ENCODE peak calls at places on chromosomes 6 and 20, in seven cellular contexts. X is activated T-helper 1 cell treated with anti-CD3 and anti-CD28 coated beads, Interleukin-12 subunit alpha, Interleukin-12 subunit beta, Interleukin-2, Interleukin-4 antibody, amounts not matched to agents 30 ng/mL and 10 ng/mL and 1 ng/mL, durations not matched to agents 14 hours and 24 hours and 36 hours; V is NCI-H1092; B is kidney tubule cell; M is Ammon's horn; K is colonic mucosa; F is fibroblast of mammary gland. D is an unnamed sample.

GRCh38 chr6:16683524-16684194 is 77.6 kb downstream of the ATXN1 start:
- DNase-seq in X (no peak), V (no peak), B (peak; percentile 93), M (no peak), K (peak; percentile 37), F (peak; percentile 89), D (peak; percentile 77)

GRCh38 chr20:49595811-49596545 is 28.0 kb upstream of the PTGIS start:
- DNase-seq in X (peak; percentile 71), V (no peak), B (peak; percentile 53), M (no peak), K (no peak), F (peak; percentile 73), D (peak; percentile 44)

GRCh38 chr6:71588490-71588889 is 297.9 kb upstream of the RIMS1 start:
- DNase-seq in X (no peak), V (no peak), B (no peak), M (no peak), K (no peak), F (no peak), D (no peak)

GRCh38 chr6:122619309-122619708 is 9.1 kb downstream of the PKIB start:
- DNase-seq in X (no peak), V (no peak), B (no peak), M (no peak), K (no peak), F (no peak), D (no peak)

GRCh38 chr6:46926481-46926880 is 4.7 kb upstream of the ADGRF5 start:
- DNase-seq in X (no peak), V (no peak), B (peak; percentile 87), M (no peak), K (no peak), F (peak; percentile 46), D (no peak)

GRCh38 chr6:610882-611281 is 46.0 kb downstream of the HUS1B start:
- DNase-seq in X (no peak), V (no peak), B (no peak), M (no peak), K (no peak), F (no peak), D (no peak)

GRCh38 chr6:140372064-140372463 is 997.6 kb upstream of the CITED2 start:
- DNase-seq in X (no peak), V (no peak), B (no peak), M (no peak), K (no peak), F (no peak), D (no peak)

GRCh38 chr6:6351626-6352025 is 31.2 kb upstream of the F13A1 start:
- DNase-seq in X (no peak), V (no peak), B (peak; percentile 26), M (no peak), K (no peak), F (no peak), D (no peak)

GRCh38 chr6:169752074-169752623 is 727 bp downstream of the ERMARD start:
- DNase-seq in X (no peak), V (no peak), B (no peak), M (no peak), K (peak; percentile 23), F (peak; percentile 6), D (no peak)

GRCh38 chr6:1605822-1606532 is 3.7 kb upstream of the FOXC1 start:
- DNase-seq in X (no peak), V (no peak), B (peak; percentile 25), M (no peak), K (no peak), F (no peak), D (no peak)

GRCh38 chr6:15946701-15947390 is 182.0 kb upstream of the MYLIP start:
- DNase-seq in X (no peak), V (no peak), B (no peak), M (no peak), K (no peak), F (no peak), D (no peak)

GRCh38 chr20:33110147-33110825 is 30.8 kb downstream of the BPIFB4 start:
- DNase-seq in X (no peak), V (no peak), B (no peak), M (no peak), K (no peak), F (no peak), D (no peak)

GRCh38 chr6:29926081-29926794 is 16.1 kb upstream of the HLA-A start:
- DNase-seq in X (peak; percentile 8), V (no peak), B (no peak), M (no peak), K (peak; percentile 81), F (no peak), D (no peak)

GRCh38 chr6:170085475-170086401 is 205.1 kb downstream of the DLL1 start:
- DNase-seq in X (no peak), V (peak; percentile 58), B (no peak), M (no peak), K (peak; percentile 15), F (no peak), D (no peak)

GRCh38 chr6:158653577-158654354 is 3.9 kb downstream of the SYTL3 start:
- DNase-seq in X (peak; percentile 91), V (no peak), B (no peak), M (no peak), K (peak; percentile 47), F (no peak), D (no peak)

GRCh38 chr20:4041748-4042411 is 26.5 kb upstream of the RNF24 start:
- DNase-seq in X (no peak), V (no peak), B (peak; percentile 98), M (no peak), K (peak; percentile 96), F (peak; percentile 97), D (peak; percentile 18)

GRCh38 chr6:26322645-26323482 is 42.1 kb upstream of the BTN3A2 start:
- DNase-seq in X (peak; percentile 63), V (peak; percentile 40), B (peak; percentile 97), M (peak; percentile 58), K (peak; percentile 83), F (peak; percentile 93), D (peak; percentile 90)

GRCh38 chr20:19017104-19017690 is 195.2 kb upstream of the SLC24A3 start:
- DNase-seq in X (no peak), V (no peak), B (no peak), M (no peak), K (no peak), F (no peak), D (no peak)

GRCh38 chr20:51758978-51759544 is 9.1 kb downstream of the ATP9A start:
- DNase-seq in X (no peak), V (no peak), B (no peak), M (peak; percentile 89), K (no peak), F (peak; percentile 33), D (no peak)